ENCODE peak calls at places on chromosomes 7 and 10, in ten cellular contexts. H is mucosa of gallbladder; C is stimulated activated CD4-positive, alpha-beta T cell treated with anti-CD3 and anti-CD28 coated beads, Interleukin-2, amount 100 ng/mL, for 48 hours; K is right cardiac atrium; Z is ELR; O is activated T-helper 9 cell treated with anti-CD3 and anti-CD28 coated beads, Interleukin-2, amount 50 U/mL, for 16 hours; J is neural progenitor cell; B is body of pancreas; V is NCI-H1930; A is NCI-H1417. R is an unnamed sample.

GRCh38 chr7:18461785-18462467 is 33.6 kb upstream of the HDAC9 start:
- DNase-seq in H (no peak), C (no peak), K (no peak), Z (no peak), O (no peak), J (no peak), B (no peak), V (no peak), A (no peak), R (no peak)

GRCh38 chr7:76507723-76508406 is 2.5 kb upstream of the UPK3B start:
- DNase-seq in H (no peak), C (no peak), K (no peak), Z (no peak), O (no peak), J (peak; percentile 1), B (no peak), V (no peak), A (no peak), R (no peak)

GRCh38 chr7:130352335-130353074 is 7.9 kb downstream of the CPA5 start:
- DNase-seq in H (no peak), C (no peak), K (no peak), Z (peak; percentile 72), O (no peak), J (peak; percentile 45), B (no peak), V (peak; percentile 66), A (peak; percentile 98), R (no peak)

GRCh38 chr10:49663596-49663995 is 15.9 kb upstream of the C10orf53 start:
- DNase-seq in H (no peak), C (no peak), K (no peak), Z (no peak), O (no peak), J (no peak), B (no peak), V (no peak), A (no peak), R (no peak)

GRCh38 chr10:126166797-126167196 is 221.5 kb downstream of the ADAM12 start:
- DNase-seq in H (no peak), C (no peak), K (no peak), Z (no peak), O (no peak), J (no peak), B (no peak), V (no peak), A (no peak), R (no peak)

GRCh38 chr7:157573244-157573643 is 236.4 kb downstream of the DNAJB6 start:
- DNase-seq in H (no peak), C (no peak), K (no peak), Z (no peak), O (no peak), J (no peak), B (no peak), V (no peak), A (no peak), R (no peak)

GRCh38 chr7:25726682-25727357 is 425.2 kb upstream of the NFE2L3 start:
- DNase-seq in H (no peak), C (no peak), K (no peak), Z (no peak), O (no peak), J (peak; percentile 40), B (no peak), V (no peak), A (peak; percentile 90), R (no peak)

GRCh38 chr7:43584200-43584586 is 1.3 kb downstream of the STK17A start:
- DNase-seq in H (peak; percentile 17), C (no peak), K (peak; percentile 22), Z (peak; percentile 78), O (peak; percentile 8), J (peak; percentile 22), B (peak; percentile 45), V (no peak), A (no peak), R (peak; percentile 10)

GRCh38 chr10:92822060-92822634 is 26.2 kb upstream of the EXOC6 start:
- DNase-seq in H (peak; percentile 35), C (no peak), K (no peak), Z (peak; percentile 96), O (no peak), J (no peak), B (no peak), V (no peak), A (no peak), R (no peak)

GRCh38 chr7:50197547-50197946 is 104.5 kb upstream of the ZPBP start:
- DNase-seq in H (no peak), C (peak; percentile 59), K (no peak), Z (no peak), O (peak; percentile 60), J (no peak), B (no peak), V (no peak), A (no peak), R (peak; percentile 48)

GRCh38 chr10:92183199-92183598 is 107.7 kb downstream of the CPEB3 start:
- DNase-seq in H (no peak), C (no peak), K (no peak), Z (no peak), O (no peak), J (no peak), B (no peak), V (no peak), A (no peak), R (no peak)

GRCh38 chr10:115947104-115947503 is 325.9 kb downstream of the GFRA1 start:
- DNase-seq in H (no peak), C (no peak), K (no peak), Z (peak; percentile 88), O (no peak), J (no peak), B (no peak), V (no peak), A (no peak), R (no peak)

GRCh38 chr10:128438417-128439063 is 312.3 kb upstream of the MKI67 start:
- DNase-seq in H (no peak), C (no peak), K (no peak), Z (no peak), O (no peak), J (no peak), B (no peak), V (no peak), A (no peak), R (no peak)

GRCh38 chr10:110326351-110327032 is 21.8 kb upstream of the SMNDC1 start:
- DNase-seq in H (no peak), C (no peak), K (no peak), Z (peak; percentile 91), O (no peak), J (no peak), B (no peak), V (no peak), A (no peak), R (no peak)

GRCh38 chr7:19665399-19666008 is 43.3 kb downstream of the POLR1F start:
- DNase-seq in H (no peak), C (no peak), K (no peak), Z (peak; percentile 62), O (no peak), J (peak; percentile 14), B (no peak), V (no peak), A (no peak), R (peak; percentile 28)

GRCh38 chr7:112449353-112449752 is 907 bp upstream of the IFRD1 start:
- DNase-seq in H (peak; percentile 49), C (peak; percentile 30), K (no peak), Z (peak; percentile 82), O (peak; percentile 36), J (no peak), B (peak; percentile 56), V (no peak), A (peak; percentile 61), R (no peak)

GRCh38 chr7:67359900-67360299 is 363.3 kb downstream of the TYW1 start:
- DNase-seq in H (no peak), C (no peak), K (no peak), Z (no peak), O (no peak), J (no peak), B (no peak), V (no peak), A (no peak), R (no peak)

GRCh38 chr10:1199345-1199673 is 143.1 kb downstream of the WDR37 start:
- DNase-seq in H (no peak), C (no peak), K (no peak), Z (no peak), O (no peak), J (no peak), B (no peak), V (no peak), A (no peak), R (no peak)

GRCh38 chr10:104434601-104435000 is 81.0 kb downstream of the CFAP58 start:
- DNase-seq in H (no peak), C (no peak), K (no peak), Z (peak; percentile 49), O (no peak), J (no peak), B (no peak), V (no peak), A (no peak), R (no peak)

GRCh38 chr10:26093229-26093628 is 123.3 kb upstream of the GAD2 start:
- DNase-seq in H (no peak), C (no peak), K (no peak), Z (no peak), O (no peak), J (no peak), B (no peak), V (no peak), A (no peak), R (no peak)

GRCh38 chr7:951881-952547 is 2.5 kb downstream of the ADAP1 start:
- DNase-seq in H (no peak), C (no peak), K (no peak), Z (no peak), O (no peak), J (peak; percentile 1), B (no peak), V (no peak), A (no peak), R (no peak)

GRCh38 chr10:68826764-68827591 is at the start of gene STOX1:
- DNase-seq in H (peak; percentile 37), C (peak; percentile 65), K (peak; percentile 35), Z (peak; percentile 78), O (peak; percentile 42), J (peak; percentile 91), B (peak; percentile 57), V (peak; percentile 55), A (peak; percentile 89), R (peak; percentile 81)

GRCh38 chr10:122515588-122516231 is 44.8 kb upstream of the DMBT1 start:
- DNase-seq in H (no peak), C (peak; percentile 17), K (peak; percentile 57), Z (peak; percentile 57), O (peak; percentile 42), J (no peak), B (no peak), V (no peak), A (no peak), R (no peak)

GRCh38 chr10:101782811-101783735 is at the start of gene NPM3:
- DNase-seq in H (peak; percentile 83), C (peak; percentile 84), K (peak; percentile 84), Z (peak; percentile 89), O (peak; percentile 76), J (peak; percentile 96), B (peak; percentile 78), V (peak; percentile 62), A (peak; percentile 70), R (peak; percentile 86)

GRCh38 chr10:79260803-79261740 is 86.2 kb upstream of the PPIF start:
- DNase-seq in H (peak; percentile 48), C (no peak), K (no peak), Z (no peak), O (no peak), J (peak; percentile 64), B (peak; percentile 32), V (no peak), A (peak; percentile 62), R (peak; percentile 51)

GRCh38 chr7:369476-369980 is 79.6 kb downstream of the FOXL3 start:
- DNase-seq in H (no peak), C (no peak), K (peak; percentile 10), Z (no peak), O (no peak), J (no peak), B (peak; percentile 62), V (no peak), A (no peak), R (no peak)

GRCh38 chr7:110388451-110388850 is 702.5 kb upstream of the LRRN3 start:
- DNase-seq in H (no peak), C (no peak), K (no peak), Z (no peak), O (no peak), J (no peak), B (no peak), V (no peak), A (no peak), R (no peak)

GRCh38 chr10:132393695-132394181 is 3.3 kb upstream of the PWWP2B start:
- DNase-seq in H (no peak), C (no peak), K (peak; percentile 12), Z (no peak), O (no peak), J (no peak), B (no peak), V (no peak), A (no peak), R (no peak)

R was measured in germinal center.